ENCODE peak calls at places on chromosomes 5 and 9, in six cellular contexts. I, J, Q, F, G and H are unnamed samples.

GRCh38 chr9:131258186-131258585 is 18.1 kb downstream of the FAM78A start:
- DNase-seq in I (no peak), J (no peak), Q (no peak), F (no peak), G (no peak), H (no peak)

GRCh38 chr9:112836394-112836793 is 54.3 kb downstream of the SLC46A2 start:
- DNase-seq in I (no peak), J (no peak), Q (no peak), F (no peak), G (no peak), H (no peak)

GRCh38 chr9:4762108-4762888 is 21.3 kb upstream of the AK3 start:
- DNase-seq in I (peak), J (peak), Q (peak), F (peak), G (peak), H (peak)

GRCh38 chr5:51968756-51969155 is 585.5 kb downstream of the ISL1 start:
- DNase-seq in I (no peak), J (no peak), Q (no peak), F (no peak), G (no peak), H (no peak)

GRCh38 chr5:132055808-132056609 is 4.4 kb upstream of the IL3 start:
- DNase-seq in I (no peak), J (peak), Q (peak), F (no peak), G (no peak), H (peak)

GRCh38 chr5:169649486-169649885 is 12.4 kb downstream of the DOCK2 start:
- DNase-seq in I (no peak), J (no peak), Q (no peak), F (no peak), G (no peak), H (no peak)

GRCh38 chr9:125558453-125559084 is 148.4 kb downstream of the MAPKAP1 start:
- DNase-seq in I (peak), J (no peak), Q (peak), F (peak), G (peak), H (peak)

GRCh38 chr5:157952374-157952685 is 93.4 kb upstream of the CLINT1 start:
- DNase-seq in I (peak), J (no peak), Q (no peak), F (no peak), G (no peak), H (no peak)

GRCh38 chr5:73448072-73448432 is 525 bp downstream of the FOXD1 start:
- DNase-seq in I (no peak), J (peak), Q (peak), F (no peak), G (no peak), H (no peak)

GRCh38 chr9:114155967-114156294 is 594 bp downstream of the COL27A1 start:
- DNase-seq in I (peak), J (peak), Q (peak), F (no peak), G (no peak), H (no peak)

GRCh38 chr5:3187846-3188425 is 407.7 kb upstream of the IRX1 start:
- DNase-seq in I (no peak), J (no peak), Q (no peak), F (no peak), G (peak), H (no peak)